ENCODE peak calls at places on chromosomes 7 and 10, in ten cellular contexts. One of them, this sample, is unnamed.

GRCh38 chr10:71339796-71340589 is 20.9 kb downstream of the SLC29A3 start:
- DNase-seq in GM23248: no peak
- DNase-seq in endothelial cell of umbilical vein: no peak
- DNase-seq in GM12878: no peak
- DNase-seq in tibial nerve: no peak
- DNase-seq in lung: no peak
- DNase-seq in SK-N-MC: no peak
- DNase-seq in uterus: no peak
- DNase-seq in hepatocyte: peak
- DNase-seq in body of pancreas: no peak
- DNase-seq in this sample: no peak

GRCh38 chr10:88999629-89000028 is 9.0 kb downstream of the FAS start:
- DNase-seq in GM23248: peak
- DNase-seq in endothelial cell of umbilical vein: no peak
- DNase-seq in GM12878: no peak
- DNase-seq in tibial nerve: no peak
- DNase-seq in lung: no peak
- DNase-seq in SK-N-MC: no peak
- DNase-seq in uterus: no peak
- DNase-seq in hepatocyte: no peak
- DNase-seq in body of pancreas: no peak
- DNase-seq in this sample: no peak

GRCh38 chr10:93072713-93073538 is 767 bp upstream of the CYP26A1 start:
- DNase-seq in GM23248: peak
- DNase-seq in endothelial cell of umbilical vein: no peak
- DNase-seq in GM12878: no peak
- DNase-seq in tibial nerve: no peak
- DNase-seq in lung: no peak
- DNase-seq in SK-N-MC: no peak
- DNase-seq in uterus: no peak
- DNase-seq in hepatocyte: no peak
- DNase-seq in body of pancreas: no peak
- DNase-seq in this sample: peak

GRCh38 chr10:11560076-11560709 is 51.3 kb downstream of the USP6NL start:
- DNase-seq in GM23248: no peak
- DNase-seq in endothelial cell of umbilical vein: peak
- DNase-seq in GM12878: peak
- DNase-seq in tibial nerve: no peak
- DNase-seq in lung: no peak
- DNase-seq in SK-N-MC: no peak
- DNase-seq in uterus: no peak
- DNase-seq in hepatocyte: peak
- DNase-seq in body of pancreas: no peak
- DNase-seq in this sample: no peak

GRCh38 chr7:95476072-95476845 is 9.5 kb upstream of the ASB4 start:
- DNase-seq in GM23248: no peak
- DNase-seq in endothelial cell of umbilical vein: no peak
- DNase-seq in GM12878: no peak
- DNase-seq in tibial nerve: no peak
- DNase-seq in lung: no peak
- DNase-seq in SK-N-MC: no peak
- DNase-seq in uterus: no peak
- DNase-seq in hepatocyte: no peak
- DNase-seq in body of pancreas: no peak
- DNase-seq in this sample: no peak

GRCh38 chr10:23081156-23081833 is 14.1 kb upstream of the MSRB2 start:
- DNase-seq in GM23248: peak
- DNase-seq in endothelial cell of umbilical vein: no peak
- DNase-seq in GM12878: no peak
- DNase-seq in tibial nerve: no peak
- DNase-seq in lung: no peak
- DNase-seq in SK-N-MC: no peak
- DNase-seq in uterus: no peak
- DNase-seq in hepatocyte: no peak
- DNase-seq in body of pancreas: no peak
- DNase-seq in this sample: no peak

GRCh38 chr7:150876817-150877526 is 24.7 kb downstream of the AOC1 start:
- DNase-seq in GM23248: peak
- DNase-seq in endothelial cell of umbilical vein: peak
- DNase-seq in GM12878: no peak
- DNase-seq in tibial nerve: no peak
- DNase-seq in lung: peak
- DNase-seq in SK-N-MC: peak
- DNase-seq in uterus: peak
- DNase-seq in hepatocyte: peak
- DNase-seq in body of pancreas: peak
- DNase-seq in this sample: peak

GRCh38 chr7:131015131-131015954 is 281.3 kb upstream of the KLF14 start:
- DNase-seq in GM23248: peak
- DNase-seq in endothelial cell of umbilical vein: peak
- DNase-seq in GM12878: no peak
- DNase-seq in tibial nerve: no peak
- DNase-seq in lung: no peak
- DNase-seq in SK-N-MC: no peak
- DNase-seq in uterus: no peak
- DNase-seq in hepatocyte: no peak
- DNase-seq in body of pancreas: no peak
- DNase-seq in this sample: peak

GRCh38 chr10:109275970-109276369 is 647.3 kb downstream of the XPNPEP1 start:
- DNase-seq in GM23248: no peak
- DNase-seq in endothelial cell of umbilical vein: no peak
- DNase-seq in GM12878: no peak
- DNase-seq in tibial nerve: no peak
- DNase-seq in lung: no peak
- DNase-seq in SK-N-MC: no peak
- DNase-seq in uterus: no peak
- DNase-seq in hepatocyte: no peak
- DNase-seq in body of pancreas: no peak
- DNase-seq in this sample: no peak

GRCh38 chr10:128211064-128211504 is 84.9 kb upstream of the MKI67 start:
- DNase-seq in GM23248: no peak
- DNase-seq in endothelial cell of umbilical vein: no peak
- DNase-seq in GM12878: no peak
- DNase-seq in tibial nerve: no peak
- DNase-seq in lung: no peak
- DNase-seq in SK-N-MC: no peak
- DNase-seq in uterus: no peak
- DNase-seq in hepatocyte: no peak
- DNase-seq in body of pancreas: no peak
- DNase-seq in this sample: peak

GRCh38 chr10:119543814-119544642 is 1.5 kb upstream of the RGS10 start:
- DNase-seq in GM23248: peak
- DNase-seq in endothelial cell of umbilical vein: no peak
- DNase-seq in GM12878: no peak
- DNase-seq in tibial nerve: no peak
- DNase-seq in lung: no peak
- DNase-seq in SK-N-MC: no peak
- DNase-seq in uterus: no peak
- DNase-seq in hepatocyte: no peak
- DNase-seq in body of pancreas: no peak
- DNase-seq in this sample: peak

GRCh38 chr7:149598721-149599308 is 101.2 kb upstream of the ZNF746 start:
- DNase-seq in GM23248: peak
- DNase-seq in endothelial cell of umbilical vein: peak
- DNase-seq in GM12878: no peak
- DNase-seq in tibial nerve: no peak
- DNase-seq in lung: no peak
- DNase-seq in SK-N-MC: no peak
- DNase-seq in uterus: no peak
- DNase-seq in hepatocyte: peak
- DNase-seq in body of pancreas: no peak
- DNase-seq in this sample: peak

DNA sequence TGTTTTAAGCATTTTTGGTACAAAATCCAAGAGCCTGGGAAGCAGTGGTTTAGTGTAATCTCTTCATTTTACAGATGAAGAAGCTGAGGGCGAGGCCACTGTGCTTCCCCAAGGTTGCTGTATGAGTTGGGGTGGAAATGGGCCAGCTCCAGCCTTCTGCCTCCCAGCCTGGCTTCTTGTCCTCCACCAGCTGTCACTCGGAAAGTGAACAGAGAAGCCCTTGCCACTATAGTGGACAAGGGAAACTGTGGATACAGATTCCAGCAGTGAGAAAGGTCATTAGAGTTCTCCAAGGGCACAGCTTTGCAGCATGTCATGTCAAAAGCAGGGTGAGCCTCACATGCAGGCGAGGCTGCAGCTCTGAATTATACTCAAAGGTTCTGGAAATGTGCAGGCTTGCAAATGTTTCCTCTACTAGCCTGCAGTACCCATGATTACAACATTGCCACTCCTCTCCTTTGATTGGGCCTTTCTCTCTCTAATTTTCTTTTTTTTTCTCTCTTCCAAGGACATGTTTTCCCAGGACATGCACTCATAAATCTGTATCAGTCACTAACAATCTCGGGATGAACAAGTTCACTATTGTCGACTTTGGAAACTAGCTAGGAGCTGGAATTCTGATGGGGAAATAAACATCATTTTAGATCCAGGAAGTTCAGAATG is 33.0 kb downstream of the BAMBI start:
- DNase-seq in GM23248: no peak
- DNase-seq in endothelial cell of umbilical vein: no peak
- DNase-seq in GM12878: no peak
- DNase-seq in tibial nerve: no peak
- DNase-seq in lung: no peak
- DNase-seq in SK-N-MC: no peak
- DNase-seq in uterus: no peak
- DNase-seq in hepatocyte: no peak
- DNase-seq in body of pancreas: no peak
- DNase-seq in this sample: no peak
- H3K27ac ChIP-seq in GM23248: no peak
- H3K27ac ChIP-seq in endothelial cell of umbilical vein: no peak
- H3K27ac ChIP-seq in GM12878: no peak
- H3K27ac ChIP-seq in tibial nerve: no peak
- H3K27ac ChIP-seq in lung: no peak
- H3K27ac ChIP-seq in SK-N-MC: no peak
- H3K27ac ChIP-seq in uterus: no peak
- H3K27ac ChIP-seq in hepatocyte: peak
- H3K27ac ChIP-seq in body of pancreas: peak
- H3K27ac ChIP-seq in this sample: no peak

DNA sequence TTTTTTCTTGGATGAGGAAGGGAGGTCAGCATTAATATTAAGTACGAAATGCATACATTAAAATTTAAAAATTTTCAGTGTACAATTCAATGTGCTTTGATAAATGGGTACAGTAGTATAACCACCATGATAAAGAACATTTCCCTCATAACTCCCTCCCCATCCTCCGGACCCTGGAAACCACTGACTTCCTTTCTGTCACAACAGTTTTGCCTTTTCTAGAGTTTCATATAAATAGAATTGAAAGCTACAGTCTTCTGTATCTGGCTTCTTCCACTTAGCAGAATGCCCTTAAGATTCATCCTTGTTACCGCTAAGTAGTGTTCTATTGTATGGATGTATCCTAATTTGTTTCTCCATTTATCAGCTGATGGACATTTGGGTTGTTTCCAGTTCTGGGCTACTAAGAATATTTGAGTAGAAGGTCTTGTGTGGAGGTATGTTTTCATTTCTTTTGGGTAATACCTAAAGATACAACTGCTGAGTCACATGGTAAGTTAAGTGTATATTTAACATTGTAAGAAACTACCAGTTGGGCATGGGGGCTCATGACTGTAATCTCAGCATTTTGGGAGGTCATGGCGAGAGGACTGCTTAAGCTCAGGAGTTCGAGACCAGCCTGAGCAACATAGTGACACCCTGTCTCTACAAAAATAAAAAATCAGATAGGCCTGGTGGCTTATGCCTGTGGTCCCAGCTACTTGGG is 30.8 kb downstream of the ABI1 start:
- DNase-seq in GM23248: no peak
- DNase-seq in endothelial cell of umbilical vein: no peak
- DNase-seq in GM12878: no peak
- DNase-seq in tibial nerve: no peak
- DNase-seq in lung: no peak
- DNase-seq in SK-N-MC: no peak
- DNase-seq in uterus: no peak
- DNase-seq in hepatocyte: no peak
- DNase-seq in body of pancreas: no peak
- DNase-seq in this sample: no peak
- H3K27ac ChIP-seq in GM23248: no peak
- H3K27ac ChIP-seq in endothelial cell of umbilical vein: no peak
- H3K27ac ChIP-seq in GM12878: no peak
- H3K27ac ChIP-seq in tibial nerve: no peak
- H3K27ac ChIP-seq in lung: no peak
- H3K27ac ChIP-seq in SK-N-MC: no peak
- H3K27ac ChIP-seq in uterus: no peak
- H3K27ac ChIP-seq in hepatocyte: no peak
- H3K27ac ChIP-seq in body of pancreas: no peak
- H3K27ac ChIP-seq in this sample: no peak

DNA sequence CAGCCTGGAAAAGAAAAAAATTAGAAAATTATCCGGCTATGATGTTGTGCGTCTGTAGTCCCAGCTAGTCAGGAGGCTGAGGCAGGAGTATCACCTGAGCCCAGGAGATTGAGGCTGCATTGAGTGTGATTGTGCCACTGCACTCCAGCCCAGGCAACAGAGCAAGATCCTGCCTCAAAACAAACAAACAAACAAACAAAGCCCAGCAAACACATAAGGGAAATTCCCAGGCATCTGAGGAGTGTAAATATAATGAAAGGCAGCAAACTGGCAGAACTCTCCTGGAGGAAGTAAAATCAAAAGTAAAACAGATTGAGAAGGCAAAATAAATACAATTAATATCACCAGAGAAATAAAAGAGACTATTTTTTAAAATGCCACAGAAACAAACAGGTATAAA is 84.5 kb upstream of the ITGB1 start:
- DNase-seq in GM23248: no peak
- DNase-seq in endothelial cell of umbilical vein: no peak
- DNase-seq in GM12878: no peak
- DNase-seq in tibial nerve: no peak
- DNase-seq in lung: no peak
- DNase-seq in SK-N-MC: no peak
- DNase-seq in uterus: no peak
- DNase-seq in hepatocyte: no peak
- DNase-seq in body of pancreas: no peak
- DNase-seq in this sample: no peak
- H3K27ac ChIP-seq in GM23248: no peak
- H3K27ac ChIP-seq in endothelial cell of umbilical vein: no peak
- H3K27ac ChIP-seq in GM12878: no peak
- H3K27ac ChIP-seq in tibial nerve: no peak
- H3K27ac ChIP-seq in lung: no peak
- H3K27ac ChIP-seq in SK-N-MC: no peak
- H3K27ac ChIP-seq in uterus: no peak
- H3K27ac ChIP-seq in hepatocyte: no peak
- H3K27ac ChIP-seq in body of pancreas: peak
- H3K27ac ChIP-seq in this sample: no peak

GRCh38 chr10:7260912-7261700 is 149.7 kb downstream of the SFMBT2 start:
- DNase-seq in GM23248: peak
- DNase-seq in endothelial cell of umbilical vein: no peak
- DNase-seq in GM12878: no peak
- DNase-seq in tibial nerve: no peak
- DNase-seq in lung: no peak
- DNase-seq in SK-N-MC: no peak
- DNase-seq in uterus: no peak
- DNase-seq in hepatocyte: peak
- DNase-seq in body of pancreas: no peak
- DNase-seq in this sample: no peak
- H3K27ac ChIP-seq in GM23248: peak
- H3K27ac ChIP-seq in endothelial cell of umbilical vein: no peak
- H3K27ac ChIP-seq in GM12878: no peak
- H3K27ac ChIP-seq in tibial nerve: no peak
- H3K27ac ChIP-seq in lung: no peak
- H3K27ac ChIP-seq in SK-N-MC: no peak
- H3K27ac ChIP-seq in uterus: peak
- H3K27ac ChIP-seq in hepatocyte: peak
- H3K27ac ChIP-seq in body of pancreas: no peak
- H3K27ac ChIP-seq in this sample: no peak

GRCh38 chr7:1105189-1105588 is 17.3 kb downstream of the GPER1 start:
- DNase-seq in GM23248: no peak
- DNase-seq in endothelial cell of umbilical vein: no peak
- DNase-seq in GM12878: peak
- DNase-seq in tibial nerve: no peak
- DNase-seq in lung: no peak
- DNase-seq in SK-N-MC: no peak
- DNase-seq in uterus: no peak
- DNase-seq in hepatocyte: no peak
- DNase-seq in body of pancreas: no peak
- DNase-seq in this sample: no peak
- H3K27ac ChIP-seq in GM23248: no peak
- H3K27ac ChIP-seq in endothelial cell of umbilical vein: no peak
- H3K27ac ChIP-seq in GM12878: peak
- H3K27ac ChIP-seq in tibial nerve: no peak
- H3K27ac ChIP-seq in lung: no peak
- H3K27ac ChIP-seq in SK-N-MC: peak
- H3K27ac ChIP-seq in uterus: no peak
- H3K27ac ChIP-seq in hepatocyte: no peak
- H3K27ac ChIP-seq in body of pancreas: no peak
- H3K27ac ChIP-seq in this sample: no peak

This sample was measured in endodermal cell.